ENCODE peak calls at places on chromosomes 3 and 15, in six cellular contexts. One of them, this sample, is unnamed.

GRCh38 chr3:126549861-126550487 is 8.8 kb downstream of the C3orf22 start:
- DNase-seq in left ventricle myocardium inferior: no peak
- DNase-seq in upper lobe of right lung: peak; percentile 46
- DNase-seq in fibroblast of lung: no peak
- DNase-seq in mammary epithelial cell: no peak
- DNase-seq in thoracic aorta: no peak
- DNase-seq in this sample: peak; percentile 56

GRCh38 chr15:72532991-72533601 is 59.0 kb downstream of the ARIH1 start:
- DNase-seq in thoracic aorta: no peak
- DNase-seq in left ventricle myocardium inferior: no peak
- DNase-seq in fibroblast of lung: no peak
- DNase-seq in mammary epithelial cell: no peak
- DNase-seq in upper lobe of right lung: no peak
- DNase-seq in this sample: no peak

GRCh38 chr3:125069968-125070745 is 14.4 kb upstream of the HEG1 start:
- DNase-seq in mammary epithelial cell: no peak
- DNase-seq in left ventricle myocardium inferior: no peak
- DNase-seq in fibroblast of lung: no peak
- DNase-seq in thoracic aorta: no peak
- DNase-seq in upper lobe of right lung: no peak
- DNase-seq in this sample: no peak

GRCh38 chr3:126350502-126351085 is 6.6 kb downstream of the KLF15 start:
- DNase-seq in mammary epithelial cell: no peak
- DNase-seq in upper lobe of right lung: peak; percentile 42
- DNase-seq in thoracic aorta: no peak
- DNase-seq in left ventricle myocardium inferior: no peak
- DNase-seq in fibroblast of lung: no peak
- DNase-seq in this sample: peak; percentile 65

GRCh38 chr3:71521940-71522876 is 61.3 kb downstream of the FOXP1 start:
- DNase-seq in fibroblast of lung: no peak
- DNase-seq in mammary epithelial cell: no peak
- DNase-seq in thoracic aorta: no peak
- DNase-seq in upper lobe of right lung: no peak
- DNase-seq in left ventricle myocardium inferior: no peak
- DNase-seq in this sample: no peak

GRCh38 chr3:56260262-56260661 is 208.0 kb downstream of the ERC2 start:
- DNase-seq in fibroblast of lung: no peak
- DNase-seq in thoracic aorta: no peak
- DNase-seq in left ventricle myocardium inferior: no peak
- DNase-seq in mammary epithelial cell: no peak
- DNase-seq in upper lobe of right lung: no peak
- DNase-seq in this sample: no peak

GRCh38 chr3:17820275-17820674 is 77.8 kb upstream of the TBC1D5 start:
- DNase-seq in upper lobe of right lung: no peak
- DNase-seq in left ventricle myocardium inferior: no peak
- DNase-seq in mammary epithelial cell: no peak
- DNase-seq in thoracic aorta: no peak
- DNase-seq in fibroblast of lung: peak; percentile 26
- DNase-seq in this sample: no peak

GRCh38 chr3:130601662-130602061 is 84.7 kb downstream of the COL6A6 start:
- DNase-seq in thoracic aorta: no peak
- DNase-seq in mammary epithelial cell: peak; percentile 23
- DNase-seq in fibroblast of lung: peak; percentile 69
- DNase-seq in upper lobe of right lung: no peak
- DNase-seq in left ventricle myocardium inferior: no peak
- DNase-seq in this sample: no peak

GRCh38 chr3:119643094-119643493 is 17.3 kb downstream of the POPDC2 start:
- DNase-seq in mammary epithelial cell: no peak
- DNase-seq in upper lobe of right lung: no peak
- DNase-seq in fibroblast of lung: peak; percentile 45
- DNase-seq in thoracic aorta: no peak
- DNase-seq in left ventricle myocardium inferior: no peak
- DNase-seq in this sample: no peak

GRCh38 chr3:67301556-67301955 is 303.4 kb downstream of the KBTBD8 start:
- DNase-seq in left ventricle myocardium inferior: no peak
- DNase-seq in fibroblast of lung: no peak
- DNase-seq in mammary epithelial cell: no peak
- DNase-seq in thoracic aorta: no peak
- DNase-seq in upper lobe of right lung: no peak
- DNase-seq in this sample: no peak

GRCh38 chr3:128775906-128776542 is 50.0 kb downstream of the RAB7A start:
- DNase-seq in left ventricle myocardium inferior: no peak
- DNase-seq in upper lobe of right lung: no peak
- DNase-seq in mammary epithelial cell: no peak
- DNase-seq in thoracic aorta: no peak
- DNase-seq in fibroblast of lung: peak; percentile 22
- DNase-seq in this sample: no peak

GRCh38 chr3:89560546-89560945 is 453.1 kb downstream of the EPHA3 start:
- DNase-seq in left ventricle myocardium inferior: no peak
- DNase-seq in fibroblast of lung: peak; percentile 93
- DNase-seq in upper lobe of right lung: no peak
- DNase-seq in mammary epithelial cell: peak; percentile 37
- DNase-seq in thoracic aorta: no peak
- DNase-seq in this sample: no peak

GRCh38 chr3:127484601-127485388 is 105.7 kb downstream of the TPRA1 start:
- DNase-seq in left ventricle myocardium inferior: no peak
- DNase-seq in mammary epithelial cell: peak; percentile 16
- DNase-seq in upper lobe of right lung: peak; percentile 45
- DNase-seq in thoracic aorta: no peak
- DNase-seq in fibroblast of lung: peak; percentile 16
- DNase-seq in this sample: peak; percentile 67

GRCh38 chr3:99938270-99938955 is 120.8 kb downstream of the CMSS1 start:
- DNase-seq in fibroblast of lung: peak; percentile 78
- DNase-seq in upper lobe of right lung: no peak
- DNase-seq in thoracic aorta: no peak
- DNase-seq in mammary epithelial cell: no peak
- DNase-seq in left ventricle myocardium inferior: no peak
- DNase-seq in this sample: no peak

GRCh38 chr3:120602682-120603081 is 6.5 kb downstream of the NDUFB4 start:
- DNase-seq in fibroblast of lung: no peak
- DNase-seq in left ventricle myocardium inferior: no peak
- DNase-seq in thoracic aorta: no peak
- DNase-seq in mammary epithelial cell: no peak
- DNase-seq in upper lobe of right lung: no peak
- DNase-seq in this sample: no peak

GRCh38 chr15:35549567-35549966 is 3.6 kb upstream of the DPH6 start:
- DNase-seq in mammary epithelial cell: no peak
- DNase-seq in fibroblast of lung: no peak
- DNase-seq in left ventricle myocardium inferior: no peak
- DNase-seq in thoracic aorta: no peak
- DNase-seq in upper lobe of right lung: no peak
- DNase-seq in this sample: no peak
- H3K27ac ChIP-seq in mammary epithelial cell: no peak overlapping the region
- H3K27ac ChIP-seq in fibroblast of lung: no peak overlapping the region
- H3K27ac ChIP-seq in left ventricle myocardium inferior: no peak overlapping the region
- H3K27ac ChIP-seq in thoracic aorta: no peak overlapping the region
- H3K27ac ChIP-seq in upper lobe of right lung: no peak overlapping the region
- H3K27ac ChIP-seq in this sample: no peak overlapping the region

GRCh38 chr15:31306036-31306425 is 20.6 kb upstream of the KLF13 start:
- DNase-seq in thoracic aorta: no peak
- DNase-seq in mammary epithelial cell: no peak
- DNase-seq in upper lobe of right lung: peak; percentile 40
- DNase-seq in left ventricle myocardium inferior: no peak
- DNase-seq in fibroblast of lung: no peak
- DNase-seq in this sample: no peak
- H3K4me3 ChIP-seq in thoracic aorta: no peak overlapping the region
- H3K4me3 ChIP-seq in mammary epithelial cell: no peak overlapping the region
- H3K4me3 ChIP-seq in upper lobe of right lung: no peak overlapping the region
- H3K4me3 ChIP-seq in left ventricle myocardium inferior: no peak overlapping the region
- H3K4me3 ChIP-seq in fibroblast of lung: no peak overlapping the region
- H3K4me3 ChIP-seq in this sample: no peak overlapping the region

DNA sequence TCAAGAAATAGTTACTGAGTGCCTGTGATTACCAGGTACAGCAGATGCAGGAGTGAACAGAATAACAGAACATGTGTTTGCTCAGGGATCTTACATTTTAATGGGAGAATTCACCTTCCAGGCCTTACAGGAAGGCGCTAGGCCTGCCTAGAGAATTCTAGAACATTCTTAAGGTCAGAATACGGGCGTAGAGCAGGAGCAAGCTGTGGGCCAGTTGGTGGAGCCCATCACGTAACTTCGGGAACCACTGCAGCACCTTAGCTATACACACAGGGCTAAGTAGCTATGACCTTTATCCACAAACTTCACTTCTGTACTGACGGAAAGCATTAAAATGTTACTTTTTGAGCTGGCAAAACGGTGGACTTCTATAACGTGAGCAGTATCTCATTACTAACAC is 743 bp upstream of the DAZL start:
- DNase-seq in thoracic aorta: no peak
- DNase-seq in upper lobe of right lung: no peak
- DNase-seq in left ventricle myocardium inferior: no peak
- DNase-seq in fibroblast of lung: no peak
- DNase-seq in mammary epithelial cell: no peak
- DNase-seq in this sample: no peak
- TF ChIP-seq CTCF in thoracic aorta: no peak
- TF ChIP-seq CTCF in upper lobe of right lung: no peak
- TF ChIP-seq CTCF in left ventricle myocardium inferior: no peak
- TF ChIP-seq CTCF in fibroblast of lung: no peak
- TF ChIP-seq CTCF in mammary epithelial cell: no peak
- TF ChIP-seq CTCF in this sample: no peak

GRCh38 chr3:115550285-115550741 is 73.0 kb upstream of the GAP43 start:
- DNase-seq in upper lobe of right lung: no peak
- DNase-seq in thoracic aorta: no peak
- DNase-seq in left ventricle myocardium inferior: peak; percentile 27
- DNase-seq in fibroblast of lung: peak; percentile 9
- DNase-seq in mammary epithelial cell: no peak
- DNase-seq in this sample: no peak
- H3K27ac ChIP-seq in upper lobe of right lung: no peak overlapping the region
- H3K27ac ChIP-seq in thoracic aorta: peak overlapping the region; percentile 45
- H3K27ac ChIP-seq in left ventricle myocardium inferior: peak overlapping the region; percentile 21
- H3K27ac ChIP-seq in fibroblast of lung: no peak overlapping the region
- H3K27ac ChIP-seq in mammary epithelial cell: no peak overlapping the region
- H3K27ac ChIP-seq in this sample: peak overlapping the region; percentile 60

GRCh38 chr3:51389423-51390183 is 1.5 kb upstream of the RBM15B start:
- DNase-seq in left ventricle myocardium inferior: peak; percentile 50
- DNase-seq in thoracic aorta: no peak
- DNase-seq in upper lobe of right lung: peak; percentile 77
- DNase-seq in mammary epithelial cell: no peak
- DNase-seq in fibroblast of lung: peak; percentile 48
- DNase-seq in this sample: peak; percentile 76

GRCh38 chr3:51390600-51391074 is 448 bp upstream of the RBM15B start:
- DNase-seq in fibroblast of lung: no peak
- DNase-seq in upper lobe of right lung: no peak
- DNase-seq in mammary epithelial cell: no peak
- DNase-seq in thoracic aorta: no peak
- DNase-seq in left ventricle myocardium inferior: no peak
- DNase-seq in this sample: no peak

GRCh38 chr3:51391566-51392300 is 648 bp downstream of the RBM15B start:
- DNase-seq in thoracic aorta: no peak
- DNase-seq in upper lobe of right lung: peak; percentile 78
- DNase-seq in left ventricle myocardium inferior: no peak
- DNase-seq in fibroblast of lung: peak; percentile 54
- DNase-seq in mammary epithelial cell: peak; percentile 37
- DNase-seq in this sample: no peak

GRCh38 chr3:51391075-51391565 is at the start of gene RBM15B:
- DNase-seq in thoracic aorta: peak; percentile 81
- DNase-seq in upper lobe of right lung: peak; percentile 99
- DNase-seq in mammary epithelial cell: peak; percentile 96
- DNase-seq in left ventricle myocardium inferior: peak; percentile 98
- DNase-seq in fibroblast of lung: peak; percentile 95
- DNase-seq in this sample: peak; percentile 98

GRCh38 chr3:51390186-51390585 is 899 bp upstream of the RBM15B start:
- DNase-seq in mammary epithelial cell: no peak
- DNase-seq in upper lobe of right lung: no peak
- DNase-seq in thoracic aorta: no peak
- DNase-seq in fibroblast of lung: no peak
- DNase-seq in left ventricle myocardium inferior: no peak
- DNase-seq in this sample: no peak
- H3K4me3 ChIP-seq in mammary epithelial cell: no peak overlapping the region
- H3K4me3 ChIP-seq in upper lobe of right lung: peak overlapping the region; percentile 72
- H3K4me3 ChIP-seq in thoracic aorta: peak overlapping the region; percentile 85
- H3K4me3 ChIP-seq in fibroblast of lung: no peak overlapping the region
- H3K4me3 ChIP-seq in left ventricle myocardium inferior: peak overlapping the region; percentile 74
- H3K4me3 ChIP-seq in this sample: peak overlapping the region; percentile 94

This sample was measured in coronary artery.